ENCODE peak calls at places on chromosomes 12 and 14, in ten cellular contexts. One of them, this sample, is unnamed.

GRCh38 chr14:67815573-67816235 is 686 bp downstream of the ZFYVE26 start:
- DNase-seq in iPS-NIHi11: no peak
- DNase-seq in activated naive CD8-positive, alpha-beta T cell treated with anti-CD3 and anti-CD28 coated beads for 36 hours: no peak
- DNase-seq in GM12865: peak; percentile 44
- DNase-seq in stimulated activated CD4-positive, alpha-beta T cell treated with anti-CD3 and anti-CD28 coated beads, TNF-alpha, amount 100 ng/mL, for 24 hours: no peak
- DNase-seq in NCI-H460: no peak
- DNase-seq in M059J: peak; percentile 43
- DNase-seq in NT2/D1: no peak
- DNase-seq in DND-41: no peak
- DNase-seq in fibroblast of the conjunctiva: no peak
- DNase-seq in this sample: no peak

GRCh38 chr14:36238666-36239363 is 62.3 kb upstream of the PTCSC3 start:
- DNase-seq in iPS-NIHi11: no peak
- DNase-seq in activated naive CD8-positive, alpha-beta T cell treated with anti-CD3 and anti-CD28 coated beads for 36 hours: peak; percentile 0
- DNase-seq in GM12865: no peak
- DNase-seq in stimulated activated CD4-positive, alpha-beta T cell treated with anti-CD3 and anti-CD28 coated beads, TNF-alpha, amount 100 ng/mL, for 24 hours: peak; percentile 11
- DNase-seq in NCI-H460: no peak
- DNase-seq in M059J: peak; percentile 86
- DNase-seq in NT2/D1: no peak
- DNase-seq in DND-41: no peak
- DNase-seq in fibroblast of the conjunctiva: no peak
- DNase-seq in this sample: no peak

GRCh38 chr12:41274643-41275042 is 86.5 kb downstream of the PDZRN4 start:
- DNase-seq in iPS-NIHi11: no peak
- DNase-seq in activated naive CD8-positive, alpha-beta T cell treated with anti-CD3 and anti-CD28 coated beads for 36 hours: no peak
- DNase-seq in GM12865: no peak
- DNase-seq in stimulated activated CD4-positive, alpha-beta T cell treated with anti-CD3 and anti-CD28 coated beads, TNF-alpha, amount 100 ng/mL, for 24 hours: no peak
- DNase-seq in NCI-H460: no peak
- DNase-seq in M059J: no peak
- DNase-seq in NT2/D1: no peak
- DNase-seq in DND-41: no peak
- DNase-seq in fibroblast of the conjunctiva: no peak
- DNase-seq in this sample: no peak

GRCh38 chr12:15152864-15153263 is 68.4 kb downstream of the RERG start:
- DNase-seq in iPS-NIHi11: no peak
- DNase-seq in activated naive CD8-positive, alpha-beta T cell treated with anti-CD3 and anti-CD28 coated beads for 36 hours: no peak
- DNase-seq in GM12865: no peak
- DNase-seq in stimulated activated CD4-positive, alpha-beta T cell treated with anti-CD3 and anti-CD28 coated beads, TNF-alpha, amount 100 ng/mL, for 24 hours: no peak
- DNase-seq in NCI-H460: no peak
- DNase-seq in M059J: peak; percentile 54
- DNase-seq in NT2/D1: no peak
- DNase-seq in DND-41: no peak
- DNase-seq in fibroblast of the conjunctiva: peak; percentile 52
- DNase-seq in this sample: no peak

GRCh38 chr14:80164991-80165390 is 46.3 kb downstream of the DIO2 start:
- DNase-seq in iPS-NIHi11: no peak
- DNase-seq in activated naive CD8-positive, alpha-beta T cell treated with anti-CD3 and anti-CD28 coated beads for 36 hours: no peak
- DNase-seq in GM12865: no peak
- DNase-seq in stimulated activated CD4-positive, alpha-beta T cell treated with anti-CD3 and anti-CD28 coated beads, TNF-alpha, amount 100 ng/mL, for 24 hours: no peak
- DNase-seq in NCI-H460: no peak
- DNase-seq in M059J: peak; percentile 52
- DNase-seq in NT2/D1: no peak
- DNase-seq in DND-41: no peak
- DNase-seq in fibroblast of the conjunctiva: no peak
- DNase-seq in this sample: no peak

GRCh38 chr12:16165506-16165905 is 112.0 kb downstream of the SLC15A5 start:
- DNase-seq in iPS-NIHi11: peak; percentile 54
- DNase-seq in activated naive CD8-positive, alpha-beta T cell treated with anti-CD3 and anti-CD28 coated beads for 36 hours: no peak
- DNase-seq in GM12865: peak; percentile 15
- DNase-seq in stimulated activated CD4-positive, alpha-beta T cell treated with anti-CD3 and anti-CD28 coated beads, TNF-alpha, amount 100 ng/mL, for 24 hours: no peak
- DNase-seq in NCI-H460: peak; percentile 63
- DNase-seq in M059J: peak; percentile 24
- DNase-seq in NT2/D1: peak; percentile 79
- DNase-seq in DND-41: no peak
- DNase-seq in fibroblast of the conjunctiva: peak; percentile 61
- DNase-seq in this sample: no peak

GRCh38 chr14:74765721-74766120 is 2.6 kb downstream of the YLPM1 start:
- DNase-seq in iPS-NIHi11: no peak
- DNase-seq in activated naive CD8-positive, alpha-beta T cell treated with anti-CD3 and anti-CD28 coated beads for 36 hours: peak; percentile 8
- DNase-seq in GM12865: peak; percentile 26
- DNase-seq in stimulated activated CD4-positive, alpha-beta T cell treated with anti-CD3 and anti-CD28 coated beads, TNF-alpha, amount 100 ng/mL, for 24 hours: no peak
- DNase-seq in NCI-H460: no peak
- DNase-seq in M059J: no peak
- DNase-seq in NT2/D1: no peak
- DNase-seq in DND-41: peak; percentile 29
- DNase-seq in fibroblast of the conjunctiva: no peak
- DNase-seq in this sample: no peak

GRCh38 chr14:58301416-58301815 is 3.1 kb downstream of the ARID4A start:
- DNase-seq in iPS-NIHi11: no peak
- DNase-seq in activated naive CD8-positive, alpha-beta T cell treated with anti-CD3 and anti-CD28 coated beads for 36 hours: no peak
- DNase-seq in GM12865: no peak
- DNase-seq in stimulated activated CD4-positive, alpha-beta T cell treated with anti-CD3 and anti-CD28 coated beads, TNF-alpha, amount 100 ng/mL, for 24 hours: no peak
- DNase-seq in NCI-H460: no peak
- DNase-seq in M059J: no peak
- DNase-seq in NT2/D1: no peak
- DNase-seq in DND-41: no peak
- DNase-seq in fibroblast of the conjunctiva: no peak
- DNase-seq in this sample: no peak

GRCh38 chr12:107320031-107320928 is 226.9 kb upstream of the CRY1 start:
- DNase-seq in iPS-NIHi11: peak; percentile 58
- DNase-seq in activated naive CD8-positive, alpha-beta T cell treated with anti-CD3 and anti-CD28 coated beads for 36 hours: peak; percentile 90
- DNase-seq in GM12865: no peak
- DNase-seq in stimulated activated CD4-positive, alpha-beta T cell treated with anti-CD3 and anti-CD28 coated beads, TNF-alpha, amount 100 ng/mL, for 24 hours: peak; percentile 82
- DNase-seq in NCI-H460: no peak
- DNase-seq in M059J: peak; percentile 77
- DNase-seq in NT2/D1: no peak
- DNase-seq in DND-41: peak; percentile 17
- DNase-seq in fibroblast of the conjunctiva: no peak
- DNase-seq in this sample: peak; percentile 70

GRCh38 chr14:29220077-29220476 is 453.5 kb downstream of the FOXG1 start:
- DNase-seq in iPS-NIHi11: no peak
- DNase-seq in activated naive CD8-positive, alpha-beta T cell treated with anti-CD3 and anti-CD28 coated beads for 36 hours: no peak
- DNase-seq in GM12865: no peak
- DNase-seq in stimulated activated CD4-positive, alpha-beta T cell treated with anti-CD3 and anti-CD28 coated beads, TNF-alpha, amount 100 ng/mL, for 24 hours: no peak
- DNase-seq in NCI-H460: no peak
- DNase-seq in M059J: no peak
- DNase-seq in NT2/D1: no peak
- DNase-seq in DND-41: no peak
- DNase-seq in fibroblast of the conjunctiva: no peak
- DNase-seq in this sample: no peak

GRCh38 chr12:31245822-31246469 is 80.0 kb downstream of the SINHCAF start:
- DNase-seq in iPS-NIHi11: peak; percentile 38
- DNase-seq in activated naive CD8-positive, alpha-beta T cell treated with anti-CD3 and anti-CD28 coated beads for 36 hours: no peak
- DNase-seq in GM12865: no peak
- DNase-seq in stimulated activated CD4-positive, alpha-beta T cell treated with anti-CD3 and anti-CD28 coated beads, TNF-alpha, amount 100 ng/mL, for 24 hours: no peak
- DNase-seq in NCI-H460: no peak
- DNase-seq in M059J: no peak
- DNase-seq in NT2/D1: peak; percentile 71
- DNase-seq in DND-41: no peak
- DNase-seq in fibroblast of the conjunctiva: no peak
- DNase-seq in this sample: no peak

GRCh38 chr12:31572900-31573299 is 18.0 kb downstream of the DENND5B start:
- DNase-seq in iPS-NIHi11: no peak
- DNase-seq in activated naive CD8-positive, alpha-beta T cell treated with anti-CD3 and anti-CD28 coated beads for 36 hours: no peak
- DNase-seq in GM12865: no peak
- DNase-seq in stimulated activated CD4-positive, alpha-beta T cell treated with anti-CD3 and anti-CD28 coated beads, TNF-alpha, amount 100 ng/mL, for 24 hours: no peak
- DNase-seq in NCI-H460: no peak
- DNase-seq in M059J: no peak
- DNase-seq in NT2/D1: no peak
- DNase-seq in DND-41: no peak
- DNase-seq in fibroblast of the conjunctiva: no peak
- DNase-seq in this sample: no peak

GRCh38 chr12:66118240-66118891 is 12.2 kb downstream of the LLPH start:
- DNase-seq in iPS-NIHi11: no peak
- DNase-seq in activated naive CD8-positive, alpha-beta T cell treated with anti-CD3 and anti-CD28 coated beads for 36 hours: no peak
- DNase-seq in GM12865: no peak
- DNase-seq in stimulated activated CD4-positive, alpha-beta T cell treated with anti-CD3 and anti-CD28 coated beads, TNF-alpha, amount 100 ng/mL, for 24 hours: no peak
- DNase-seq in NCI-H460: no peak
- DNase-seq in M059J: peak; percentile 42
- DNase-seq in NT2/D1: no peak
- DNase-seq in DND-41: no peak
- DNase-seq in fibroblast of the conjunctiva: no peak
- DNase-seq in this sample: no peak

GRCh38 chr12:29427964-29428363 is 47.0 kb upstream of the ERGIC2 start:
- DNase-seq in iPS-NIHi11: peak; percentile 33
- DNase-seq in activated naive CD8-positive, alpha-beta T cell treated with anti-CD3 and anti-CD28 coated beads for 36 hours: no peak
- DNase-seq in GM12865: peak; percentile 57
- DNase-seq in stimulated activated CD4-positive, alpha-beta T cell treated with anti-CD3 and anti-CD28 coated beads, TNF-alpha, amount 100 ng/mL, for 24 hours: no peak
- DNase-seq in NCI-H460: no peak
- DNase-seq in M059J: no peak
- DNase-seq in NT2/D1: peak; percentile 16
- DNase-seq in DND-41: no peak
- DNase-seq in fibroblast of the conjunctiva: no peak
- DNase-seq in this sample: no peak

This sample was measured in T follicular helper cell.